ENCODE peak calls at places on chromosomes 7 and 10, in seven cellular contexts. One of them, this sample, is unnamed.

GRCh38 chr7:22821702-22822485 is 755 bp downstream of the TOMM7 start:
- DNase-seq in H9: no peak
- DNase-seq in PC-3: peak
- DNase-seq in astrocyte: no peak
- DNase-seq in SK-N-SH: no peak
- DNase-seq in endothelial cell of umbilical vein: peak
- DNase-seq in GM23248: peak
- DNase-seq in this sample: peak

GRCh38 chr7:50262916-50263690 is 41.4 kb upstream of the IKZF1 start:
- DNase-seq in H9: no peak
- DNase-seq in PC-3: no peak
- DNase-seq in astrocyte: no peak
- DNase-seq in SK-N-SH: no peak
- DNase-seq in endothelial cell of umbilical vein: no peak
- DNase-seq in GM23248: no peak
- DNase-seq in this sample: no peak

GRCh38 chr7:53315986-53316385 is 280.6 kb downstream of the POM121L12 start:
- DNase-seq in H9: no peak
- DNase-seq in PC-3: peak
- DNase-seq in astrocyte: no peak
- DNase-seq in SK-N-SH: peak
- DNase-seq in endothelial cell of umbilical vein: peak
- DNase-seq in GM23248: no peak
- DNase-seq in this sample: no peak

GRCh38 chr7:55571534-55572377 is 546 bp downstream of the VOPP1 start:
- DNase-seq in H9: peak
- DNase-seq in PC-3: peak
- DNase-seq in astrocyte: peak
- DNase-seq in SK-N-SH: peak
- DNase-seq in endothelial cell of umbilical vein: peak
- DNase-seq in GM23248: peak
- DNase-seq in this sample: peak

GRCh38 chr10:43262043-43262901 is 4.6 kb downstream of the RASGEF1A start:
- DNase-seq in H9: peak
- DNase-seq in PC-3: no peak
- DNase-seq in astrocyte: no peak
- DNase-seq in SK-N-SH: peak
- DNase-seq in endothelial cell of umbilical vein: no peak
- DNase-seq in GM23248: no peak
- DNase-seq in this sample: peak

GRCh38 chr7:84941936-84942335 is 244.9 kb downstream of the SEMA3D start:
- DNase-seq in H9: no peak
- DNase-seq in PC-3: no peak
- DNase-seq in astrocyte: no peak
- DNase-seq in SK-N-SH: no peak
- DNase-seq in endothelial cell of umbilical vein: no peak
- DNase-seq in GM23248: no peak
- DNase-seq in this sample: no peak

GRCh38 chr10:114720685-114721278 is 62.7 kb upstream of the ABLIM1 start:
- DNase-seq in H9: no peak
- DNase-seq in PC-3: no peak
- DNase-seq in astrocyte: no peak
- DNase-seq in SK-N-SH: no peak
- DNase-seq in endothelial cell of umbilical vein: peak
- DNase-seq in GM23248: no peak
- DNase-seq in this sample: no peak

GRCh38 chr7:155448632-155449007 is 9.3 kb upstream of the EN2 start:
- DNase-seq in H9: no peak
- DNase-seq in PC-3: no peak
- DNase-seq in astrocyte: no peak
- DNase-seq in SK-N-SH: no peak
- DNase-seq in endothelial cell of umbilical vein: no peak
- DNase-seq in GM23248: no peak
- DNase-seq in this sample: peak

GRCh38 chr10:31207636-31208035 is 111.4 kb upstream of the ZEB1 start:
- DNase-seq in H9: no peak
- DNase-seq in PC-3: no peak
- DNase-seq in astrocyte: peak
- DNase-seq in SK-N-SH: no peak
- DNase-seq in endothelial cell of umbilical vein: no peak
- DNase-seq in GM23248: no peak
- DNase-seq in this sample: no peak

GRCh38 chr7:121012170-121012874 is 23.8 kb downstream of the CPED1 start:
- DNase-seq in H9: no peak
- DNase-seq in PC-3: no peak
- DNase-seq in astrocyte: no peak
- DNase-seq in SK-N-SH: no peak
- DNase-seq in endothelial cell of umbilical vein: no peak
- DNase-seq in GM23248: no peak
- DNase-seq in this sample: no peak

GRCh38 chr7:5423272-5423843 is at the start of gene TNRC18:
- DNase-seq in H9: no peak
- DNase-seq in PC-3: no peak
- DNase-seq in astrocyte: no peak
- DNase-seq in SK-N-SH: peak
- DNase-seq in endothelial cell of umbilical vein: no peak
- DNase-seq in GM23248: no peak
- DNase-seq in this sample: no peak

GRCh38 chr7:128206017-128206746 is 34.9 kb upstream of the LEP start:
- DNase-seq in H9: peak
- DNase-seq in PC-3: no peak
- DNase-seq in astrocyte: no peak
- DNase-seq in SK-N-SH: no peak
- DNase-seq in endothelial cell of umbilical vein: no peak
- DNase-seq in GM23248: no peak
- DNase-seq in this sample: no peak

GRCh38 chr10:79347894-79348639 is 798 bp downstream of the PPIF start:
- DNase-seq in H9: peak
- DNase-seq in PC-3: peak
- DNase-seq in astrocyte: peak
- DNase-seq in SK-N-SH: peak
- DNase-seq in endothelial cell of umbilical vein: peak
- DNase-seq in GM23248: peak
- DNase-seq in this sample: peak

GRCh38 chr7:151769189-151769821 is 107.6 kb downstream of the PRKAG2 start:
- DNase-seq in H9: no peak
- DNase-seq in PC-3: no peak
- DNase-seq in astrocyte: no peak
- DNase-seq in SK-N-SH: no peak
- DNase-seq in endothelial cell of umbilical vein: no peak
- DNase-seq in GM23248: no peak
- DNase-seq in this sample: no peak

GRCh38 chr10:107653832-107654287 is 489.4 kb upstream of the SORCS1 start:
- DNase-seq in H9: no peak
- DNase-seq in PC-3: peak
- DNase-seq in astrocyte: no peak
- DNase-seq in SK-N-SH: no peak
- DNase-seq in endothelial cell of umbilical vein: no peak
- DNase-seq in GM23248: peak
- DNase-seq in this sample: no peak

GRCh38 chr10:45235823-45236222 is 79.6 kb downstream of the OR13A1 start:
- DNase-seq in H9: no peak
- DNase-seq in PC-3: peak
- DNase-seq in astrocyte: peak
- DNase-seq in SK-N-SH: no peak
- DNase-seq in endothelial cell of umbilical vein: peak
- DNase-seq in GM23248: peak
- DNase-seq in this sample: no peak

GRCh38 chr7:117075934-117076333 is 122.6 kb downstream of the ST7 start:
- DNase-seq in H9: no peak
- DNase-seq in PC-3: no peak
- DNase-seq in astrocyte: no peak
- DNase-seq in SK-N-SH: no peak
- DNase-seq in endothelial cell of umbilical vein: no peak
- DNase-seq in GM23248: no peak
- DNase-seq in this sample: no peak

GRCh38 chr7:44307301-44307900 is 18.0 kb downstream of the CAMK2B start:
- DNase-seq in H9: peak
- DNase-seq in PC-3: peak
- DNase-seq in astrocyte: peak
- DNase-seq in SK-N-SH: peak
- DNase-seq in endothelial cell of umbilical vein: peak
- DNase-seq in GM23248: peak
- DNase-seq in this sample: peak

GRCh38 chr7:139065323-139065722 is 29.5 kb upstream of the ZC3HAV1L start:
- DNase-seq in H9: no peak
- DNase-seq in PC-3: no peak
- DNase-seq in astrocyte: no peak
- DNase-seq in SK-N-SH: no peak
- DNase-seq in endothelial cell of umbilical vein: no peak
- DNase-seq in GM23248: no peak
- DNase-seq in this sample: no peak

GRCh38 chr10:100359030-100359432 is 12.0 kb downstream of the SCD start:
- DNase-seq in H9: no peak
- DNase-seq in PC-3: no peak
- DNase-seq in astrocyte: no peak
- DNase-seq in SK-N-SH: peak
- DNase-seq in endothelial cell of umbilical vein: peak
- DNase-seq in GM23248: no peak
- DNase-seq in this sample: no peak

GRCh38 chr7:18287482-18287881 is 208.1 kb upstream of the HDAC9 start:
- DNase-seq in H9: no peak
- DNase-seq in PC-3: no peak
- DNase-seq in astrocyte: no peak
- DNase-seq in SK-N-SH: no peak
- DNase-seq in endothelial cell of umbilical vein: no peak
- DNase-seq in GM23248: no peak
- DNase-seq in this sample: peak

GRCh38 chr7:159028456-159029401 is 115.9 kb downstream of the VIPR2 start:
- DNase-seq in H9: peak
- DNase-seq in PC-3: no peak
- DNase-seq in astrocyte: no peak
- DNase-seq in SK-N-SH: no peak
- DNase-seq in endothelial cell of umbilical vein: no peak
- DNase-seq in GM23248: no peak
- DNase-seq in this sample: no peak

GRCh38 chr7:159031750-159032149 is 112.9 kb downstream of the VIPR2 start:
- DNase-seq in H9: peak
- DNase-seq in PC-3: no peak
- DNase-seq in astrocyte: no peak
- DNase-seq in SK-N-SH: no peak
- DNase-seq in endothelial cell of umbilical vein: no peak
- DNase-seq in GM23248: no peak
- DNase-seq in this sample: no peak

GRCh38 chr7:159031135-159031701 is 113.4 kb downstream of the VIPR2 start:
- DNase-seq in H9: peak
- DNase-seq in PC-3: no peak
- DNase-seq in astrocyte: no peak
- DNase-seq in SK-N-SH: no peak
- DNase-seq in endothelial cell of umbilical vein: no peak
- DNase-seq in GM23248: no peak
- DNase-seq in this sample: peak

GRCh38 chr7:159032310-159032709 is 112.4 kb downstream of the VIPR2 start:
- DNase-seq in H9: no peak
- DNase-seq in PC-3: no peak
- DNase-seq in astrocyte: no peak
- DNase-seq in SK-N-SH: no peak
- DNase-seq in endothelial cell of umbilical vein: no peak
- DNase-seq in GM23248: no peak
- DNase-seq in this sample: no peak

DNA sequence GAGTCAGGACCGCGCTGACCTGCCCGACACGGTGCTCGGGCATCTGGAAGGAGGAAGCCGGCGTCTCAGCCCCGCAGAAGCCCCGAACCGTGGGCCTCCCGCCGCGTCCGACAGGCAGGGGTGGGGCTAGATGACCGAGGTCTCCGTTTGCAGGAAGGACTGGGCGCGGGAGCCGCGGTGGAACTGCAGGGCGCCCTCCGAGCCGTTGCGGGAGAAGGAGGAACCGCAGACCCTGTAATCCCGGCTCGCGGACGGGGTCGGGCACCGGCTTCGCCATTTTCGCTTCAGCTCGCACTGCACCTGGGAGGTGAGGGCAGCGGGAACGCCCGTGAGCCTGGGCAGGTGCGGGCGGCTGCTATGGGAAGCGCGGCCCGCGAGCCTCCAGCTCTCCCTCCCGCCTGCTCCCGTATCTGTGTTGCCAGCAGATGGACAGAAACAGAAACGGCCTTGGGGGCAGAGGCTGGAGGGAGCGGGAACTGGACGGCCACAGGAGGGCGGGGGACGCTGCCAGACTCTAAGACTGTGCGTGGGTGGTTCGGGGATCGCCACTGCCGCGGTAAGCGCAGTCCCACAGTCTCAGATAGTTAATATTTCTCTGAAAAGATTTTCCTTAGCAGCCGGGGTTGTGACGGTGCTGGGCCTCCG is 114.1 kb downstream of the VIPR2 start:
- DNase-seq in H9: peak
- DNase-seq in PC-3: no peak
- DNase-seq in astrocyte: no peak
- DNase-seq in SK-N-SH: peak
- DNase-seq in endothelial cell of umbilical vein: peak
- DNase-seq in GM23248: peak
- DNase-seq in this sample: peak
- H3K9ac ChIP-seq in H9: no peak
- H3K9ac ChIP-seq in PC-3: no peak
- H3K9ac ChIP-seq in astrocyte: no peak
- H3K9ac ChIP-seq in SK-N-SH: no peak
- H3K9ac ChIP-seq in endothelial cell of umbilical vein: no peak
- H3K9ac ChIP-seq in GM23248: no peak
- H3K9ac ChIP-seq in this sample: no peak

GRCh38 chr7:133155642-133156041 is 73.8 kb upstream of the CHCHD3 start:
- DNase-seq in H9: no peak
- DNase-seq in PC-3: no peak
- DNase-seq in astrocyte: no peak
- DNase-seq in SK-N-SH: no peak
- DNase-seq in endothelial cell of umbilical vein: no peak
- DNase-seq in GM23248: no peak
- DNase-seq in this sample: no peak
- H2AFZ ChIP-seq in H9: no peak
- H2AFZ ChIP-seq in PC-3: no peak
- H2AFZ ChIP-seq in astrocyte: no peak
- H2AFZ ChIP-seq in SK-N-SH: no peak
- H2AFZ ChIP-seq in endothelial cell of umbilical vein: no peak
- H2AFZ ChIP-seq in GM23248: no peak
- H2AFZ ChIP-seq in this sample: no peak

DNA sequence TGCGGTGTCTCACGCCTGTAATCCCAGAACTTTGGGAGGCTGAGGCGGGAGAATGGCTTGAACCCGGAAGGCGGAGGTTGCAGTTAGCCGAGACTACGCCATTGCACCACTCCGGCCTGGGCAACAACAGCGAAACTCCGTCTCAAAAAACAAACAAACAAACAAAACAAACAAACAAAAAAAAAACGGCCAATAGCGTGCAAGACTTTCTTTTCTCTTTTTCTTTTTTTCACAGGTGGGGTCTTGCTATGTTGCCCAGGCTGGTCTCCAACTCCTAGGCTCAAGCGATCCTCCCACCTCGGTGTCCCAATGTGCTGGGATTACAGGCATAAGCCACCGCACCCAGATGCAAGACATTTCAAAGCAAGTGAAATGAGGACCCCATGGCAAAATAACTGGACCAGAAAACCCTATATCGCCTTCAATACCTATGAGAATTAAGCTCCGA is 1.6 kb downstream of the PSAP start:
- DNase-seq in H9: no peak
- DNase-seq in PC-3: no peak
- DNase-seq in astrocyte: no peak
- DNase-seq in SK-N-SH: no peak
- DNase-seq in endothelial cell of umbilical vein: no peak
- DNase-seq in GM23248: no peak
- DNase-seq in this sample: no peak
- H3K9ac ChIP-seq in H9: no peak
- H3K9ac ChIP-seq in PC-3: peak
- H3K9ac ChIP-seq in astrocyte: peak
- H3K9ac ChIP-seq in SK-N-SH: peak
- H3K9ac ChIP-seq in endothelial cell of umbilical vein: no peak
- H3K9ac ChIP-seq in GM23248: peak
- H3K9ac ChIP-seq in this sample: no peak

GRCh38 chr10:94879214-94879613 is 59.2 kb upstream of the CYP2C9 start:
- DNase-seq in H9: no peak
- DNase-seq in PC-3: no peak
- DNase-seq in astrocyte: no peak
- DNase-seq in SK-N-SH: no peak
- DNase-seq in endothelial cell of umbilical vein: no peak
- DNase-seq in GM23248: no peak
- DNase-seq in this sample: no peak
- H2AFZ ChIP-seq in H9: no peak
- H2AFZ ChIP-seq in PC-3: no peak
- H2AFZ ChIP-seq in astrocyte: no peak
- H2AFZ ChIP-seq in SK-N-SH: no peak
- H2AFZ ChIP-seq in endothelial cell of umbilical vein: no peak
- H2AFZ ChIP-seq in GM23248: no peak
- H2AFZ ChIP-seq in this sample: no peak

This sample was measured in neural progenitor cell.